ENCODE peak calls at places on chromosomes 2 and 18, in six cellular contexts. G is lower leg skin, B is GM12878, M is body of pancreas, W is IMR-90, U is Peyer's patch. E is an unnamed sample.

GRCh38 chr2:212905640-212906201 is 245.7 kb downstream of the IKZF2 start:
- DNase-seq in B (no peak), W (peak), G (no peak), U (no peak), M (peak), E (no peak)

GRCh38 chr18:79962311-79962710 is 2.1 kb upstream of the HSBP1L1 start:
- DNase-seq in U (no peak), G (no peak), W (peak), B (no peak), M (no peak), E (no peak)

GRCh38 chr18:40048886-40049650 is 1906.0 kb upstream of the PIK3C3 start:
- DNase-seq in G (no peak), M (no peak), U (no peak), B (no peak), W (no peak), E (no peak)

GRCh38 chr2:120949027-120949956 is 213.6 kb downstream of the GLI2 start:
- DNase-seq in M (peak), U (no peak), W (no peak), G (no peak), B (no peak), E (peak)

GRCh38 chr18:34795070-34795740 is 85.1 kb downstream of the DTNA start:
- DNase-seq in M (no peak), G (no peak), B (no peak), W (no peak), U (no peak), E (no peak)

GRCh38 chr2:132416080-132416911 is at the start of gene GPR39:
- DNase-seq in B (no peak), W (peak), G (peak), U (peak), M (peak), E (no peak)

GRCh38 chr2:119104414-119104813 is 54.1 kb downstream of the C1QL2 start:
- DNase-seq in G (no peak), W (no peak), B (no peak), M (no peak), U (no peak), E (no peak)

GRCh38 chr2:75224636-75225094 is 25.3 kb upstream of the TACR1 start:
- DNase-seq in U (no peak), G (no peak), B (no peak), W (peak), M (no peak), E (peak)

GRCh38 chr18:76977108-76977621 is 154.8 kb downstream of the ZNF236 start:
- DNase-seq in B (no peak), M (peak), U (peak), G (peak), W (no peak), E (no peak)

GRCh38 chr2:23256643-23257042 is 128.3 kb upstream of the KLHL29 start:
- DNase-seq in M (no peak), W (no peak), G (no peak), U (no peak), B (no peak), E (no peak)

GRCh38 chr18:21489119-21489750 is 111.3 kb downstream of the ESCO1 start:
- DNase-seq in B (no peak), U (no peak), M (peak), G (peak), W (peak), E (peak)

GRCh38 chr2:160347269-160347863 is 146.2 kb downstream of the RBMS1 start:
- DNase-seq in B (no peak), M (no peak), U (no peak), W (peak), G (no peak), E (no peak)

GRCh38 chr2:19312949-19313348 is 45.5 kb downstream of the OSR1 start:
- DNase-seq in M (peak), U (no peak), G (no peak), W (peak), B (no peak), E (no peak)

GRCh38 chr18:57784034-57784815 is 18.9 kb downstream of the ATP8B1 start:
- DNase-seq in M (no peak), G (no peak), B (no peak), W (peak), U (no peak), E (no peak)

GRCh38 chr18:3799515-3799914 is 349.5 kb downstream of the TGIF1 start:
- DNase-seq in B (no peak), G (no peak), M (no peak), U (no peak), W (peak), E (no peak)

GRCh38 chr2:118576109-118576855 is 271.2 kb downstream of the EN1 start:
- DNase-seq in U (no peak), B (no peak), M (no peak), W (no peak), G (no peak), E (no peak)

GRCh38 chr2:29305762-29306161 is 190.5 kb downstream of the CLIP4 start:
- DNase-seq in W (no peak), G (no peak), M (no peak), U (no peak), B (no peak), E (no peak)

GRCh38 chr18:2627821-2628276 is 27.7 kb upstream of the SMCHD1 start:
- DNase-seq in M (no peak), W (peak), B (no peak), G (no peak), U (no peak), E (peak)

GRCh38 chr2:160752475-160753330 is 259.1 kb upstream of the RBMS1 start:
- DNase-seq in U (no peak), B (no peak), W (peak), G (no peak), M (no peak), E (no peak)

GRCh38 chr2:222982010-222982908 is 69.7 kb upstream of the KCNE4 start:
- DNase-seq in M (peak), B (no peak), U (no peak), G (no peak), W (peak), E (peak)

GRCh38 chr2:190023860-190024259 is 38.7 kb downstream of the MSTN start:
- DNase-seq in B (no peak), W (peak), G (no peak), M (peak), U (no peak), E (peak)

GRCh38 chr2:115161531-115162453 is 719.4 kb downstream of the DPP10 start:
- DNase-seq in B (no peak), G (no peak), U (no peak), W (no peak), M (peak), E (no peak)

GRCh38 chr2:132519566-132519965 is 103.0 kb downstream of the GPR39 start:
- DNase-seq in U (no peak), W (no peak), G (no peak), B (no peak), M (no peak), E (no peak)

GRCh38 chr18:615773-616172 is 19.0 kb downstream of the CLUL1 start:
- DNase-seq in M (peak), B (no peak), U (no peak), W (no peak), G (no peak), E (peak)

GRCh38 chr2:3264010-3264744 is 113.4 kb downstream of the EIPR1 start:
- DNase-seq in M (peak), B (no peak), W (no peak), U (peak), G (no peak), E (no peak)

GRCh38 chr2:163246111-163246510 is 407.5 kb upstream of the KCNH7 start:
- DNase-seq in B (no peak), M (no peak), W (no peak), U (no peak), G (no peak), E (no peak)

GRCh38 chr2:96507957-96508520 is 2.9 kb upstream of the NEURL3 start:
- DNase-seq in W (peak), B (no peak), G (peak), M (peak), U (peak), E (peak)

GRCh38 chr2:96510931-96511595 is 5.9 kb upstream of the NEURL3 start:
- DNase-seq in G (peak), B (no peak), W (no peak), M (no peak), U (no peak), E (no peak)

GRCh38 chr2:96508521-96509113 is 3.5 kb upstream of the NEURL3 start:
- DNase-seq in M (no peak), B (no peak), G (peak), W (no peak), U (no peak), E (no peak)

GRCh38 chr2:96509847-96510230 is 4.7 kb upstream of the NEURL3 start:
- DNase-seq in M (no peak), U (no peak), W (no peak), G (no peak), B (no peak), E (no peak)

DNA sequence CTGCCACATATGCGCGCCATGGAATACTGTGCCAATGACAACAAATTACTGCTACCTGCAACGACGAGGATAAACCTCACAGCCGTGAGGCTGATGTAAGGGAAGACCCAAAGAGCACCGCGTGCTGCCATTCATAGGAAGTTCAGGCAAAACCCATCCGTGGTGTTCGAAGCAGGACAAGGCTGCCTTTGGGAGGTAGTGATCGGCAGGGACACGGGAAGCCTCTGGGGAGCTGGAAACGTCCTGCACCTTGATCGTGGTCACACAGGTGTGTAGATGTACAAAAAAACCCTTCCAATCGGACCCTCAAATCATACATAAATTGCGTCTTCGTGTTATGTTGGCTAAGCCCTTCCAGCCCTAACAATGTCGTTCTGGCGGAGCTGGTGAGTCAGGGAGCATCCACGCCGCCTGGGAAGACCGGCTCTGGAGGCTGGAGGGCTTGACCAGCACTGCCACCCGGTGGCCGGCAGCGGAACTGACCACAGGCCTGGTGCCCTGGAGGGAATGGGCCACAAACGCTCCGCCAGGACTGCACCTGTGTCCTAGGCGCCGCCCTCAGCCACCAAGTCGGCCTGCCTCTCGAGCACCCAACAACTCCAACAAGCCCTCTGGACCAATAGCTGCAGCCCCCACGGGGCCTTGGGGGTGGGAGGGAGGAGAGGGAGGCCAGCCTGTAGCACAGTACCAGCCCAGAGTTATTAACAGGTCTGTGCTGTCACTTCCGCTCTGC is 4.1 kb upstream of the NEURL3 start:
- DNase-seq in U (peak), B (peak), M (peak), G (peak), W (peak), E (peak)
- TF ChIP-seq POLR2A in U (no peak), B (no peak), M (no peak), G (no peak), W (peak), E (no peak)

DNA sequence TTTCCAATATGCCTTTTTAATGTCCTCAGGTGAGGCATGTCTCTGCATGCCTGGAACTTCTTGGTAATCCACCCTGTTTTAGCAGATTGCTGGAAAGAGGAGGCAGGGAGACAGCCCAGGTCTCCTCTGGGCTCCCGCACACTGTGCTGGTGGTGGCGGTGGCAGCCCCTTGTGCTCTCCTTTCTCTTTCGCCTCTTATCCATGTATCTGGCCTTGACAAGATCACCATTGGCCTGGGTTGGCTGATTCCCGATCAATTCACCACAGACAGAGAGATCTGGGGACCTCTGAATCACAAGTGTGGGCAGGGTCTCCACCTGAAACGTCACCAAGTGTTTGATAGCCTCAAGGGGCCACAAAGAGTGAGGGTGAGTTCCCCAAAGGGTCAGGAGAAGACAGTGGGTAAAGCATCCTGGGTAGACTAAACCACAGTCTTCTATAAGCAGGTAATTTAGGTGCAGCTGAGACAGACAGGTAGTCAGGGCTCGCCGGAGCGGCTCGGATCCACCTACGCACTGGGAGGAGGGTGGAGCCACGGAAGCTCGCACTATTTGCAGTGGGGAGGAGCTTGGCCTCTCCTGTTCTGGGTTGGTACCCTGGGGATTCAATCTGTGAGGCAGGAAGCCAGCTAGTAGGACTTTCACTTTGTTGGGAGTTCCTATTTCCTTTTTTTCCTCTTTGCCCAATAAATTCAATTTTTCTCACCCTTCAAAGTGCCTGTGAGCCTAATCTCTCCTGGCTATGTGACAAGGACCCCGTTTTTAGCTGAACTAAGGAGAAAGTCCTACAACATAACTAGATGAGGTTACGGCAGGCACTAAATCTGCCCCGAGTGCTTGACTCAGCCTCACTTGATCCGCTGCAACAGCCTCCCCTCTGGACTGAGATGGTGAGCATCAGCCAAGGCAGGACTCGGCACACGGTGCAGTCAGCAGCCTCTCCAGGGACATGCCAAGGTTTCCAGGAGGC is 57.6 kb downstream of the SLC4A3 start:
- DNase-seq in W (peak), U (peak), B (peak), M (peak), G (peak), E (no peak)
- TF ChIP-seq POLR2A in W (no peak), U (peak), B (no peak), M (peak), G (no peak), E (no peak)

DNA sequence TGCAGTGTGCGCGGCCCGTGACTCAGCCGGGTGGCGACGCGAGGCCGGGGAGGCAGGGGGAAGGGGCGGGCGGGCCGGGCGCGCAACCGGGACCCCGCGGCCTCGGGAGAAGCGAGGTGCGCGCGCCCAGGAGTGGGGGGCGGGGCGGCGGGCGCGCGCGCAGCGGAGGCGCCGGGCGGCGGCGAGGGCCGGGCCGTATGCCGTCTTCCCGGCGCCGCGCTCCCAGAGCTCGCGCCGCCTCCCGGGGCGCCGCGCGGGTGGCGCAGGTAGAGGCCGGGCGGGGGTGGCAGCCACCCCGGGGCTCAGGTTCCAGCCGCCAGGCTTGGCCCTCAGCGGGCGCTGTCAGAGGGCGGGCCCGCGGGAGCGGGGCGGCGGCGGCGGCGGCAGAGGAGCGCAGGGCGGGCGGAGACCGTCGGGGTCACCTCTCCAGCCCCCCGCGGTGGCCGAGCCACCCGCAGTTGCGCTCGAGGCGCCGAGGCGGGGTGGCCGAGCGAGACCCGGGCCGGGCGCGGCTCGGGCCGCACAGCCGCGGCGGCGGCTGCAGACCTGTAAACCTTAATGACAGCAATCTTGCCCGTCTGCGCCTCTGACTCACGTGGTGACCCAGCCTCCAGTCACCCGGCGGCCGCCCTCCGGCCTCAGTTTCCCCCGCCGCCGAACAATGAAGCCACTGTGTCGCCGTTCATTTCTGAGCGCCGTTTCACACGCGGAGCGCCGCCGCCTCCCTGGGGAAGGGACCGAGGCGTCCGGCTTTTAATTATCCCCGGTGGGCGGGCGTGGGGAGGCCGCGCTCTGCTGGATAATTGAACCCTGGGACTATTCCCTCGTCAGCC is 25.3 kb upstream of the SMAD7 start:
- DNase-seq in B (no peak), M (peak), U (peak), G (no peak), W (peak), E (no peak)
- TF ChIP-seq POLR2A in B (no peak), M (no peak), U (peak), G (no peak), W (peak), E (no peak)

GRCh38 chr18:60092073-60092472 is 192.3 kb downstream of the PMAIP1 start:
- DNase-seq in U (no peak), G (no peak), M (no peak), B (no peak), W (no peak), E (no peak)
- TF ChIP-seq POLR2A in U (no peak), G (no peak), M (no peak), B (no peak), W (no peak), E (no peak)

GRCh38 chr2:210009896-210010295 is 7.5 kb downstream of the RPE start:
- DNase-seq in B (no peak), W (no peak), M (no peak), U (no peak), G (no peak), E (no peak)

GRCh38 chr2:210003394-210003793 is 956 bp downstream of the RPE start:
- DNase-seq in W (no peak), G (no peak), U (no peak), B (no peak), M (no peak), E (peak)

GRCh38 chr2:210004893-210005292 is 2.5 kb downstream of the RPE start:
- DNase-seq in B (no peak), U (no peak), G (no peak), W (no peak), M (no peak), E (no peak)

GRCh38 chr2:210009106-210009505 is 6.7 kb downstream of the RPE start:
- DNase-seq in W (no peak), B (no peak), U (no peak), G (no peak), M (no peak), E (no peak)

DNA sequence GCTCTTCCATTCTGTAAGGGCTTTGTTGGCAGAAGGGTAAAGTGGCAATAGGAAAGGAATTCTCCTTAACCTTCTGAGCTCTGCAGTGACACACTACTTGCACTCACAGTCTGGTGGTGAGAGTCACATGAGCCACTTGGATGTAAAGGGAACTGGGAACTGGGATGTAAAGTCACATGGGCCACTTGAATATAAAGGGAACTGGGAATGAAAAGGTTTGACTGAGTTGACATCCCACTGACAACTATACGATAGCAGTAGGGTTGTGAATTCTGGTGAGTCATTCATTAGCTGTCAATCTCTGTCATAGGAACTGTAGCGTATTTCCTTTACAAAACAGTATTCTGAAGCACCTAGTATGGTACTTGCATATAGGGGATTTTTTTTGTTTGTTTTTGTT is 5.5 kb downstream of the RPE start:
- DNase-seq in W (peak), U (no peak), M (no peak), G (no peak), B (no peak), E (no peak)
- TF ChIP-seq POLR2A in W (no peak), U (no peak), M (no peak), G (no peak), B (no peak), E (no peak)

GRCh38 chr2:226611944-226612318 is 187.7 kb downstream of the IRS1 start:
- DNase-seq in G (no peak), B (no peak), M (no peak), W (peak), U (no peak), E (no peak)
- TF ChIP-seq POLR2A in G (no peak), B (no peak), M (no peak), W (no peak), U (no peak), E (no peak)

DNA sequence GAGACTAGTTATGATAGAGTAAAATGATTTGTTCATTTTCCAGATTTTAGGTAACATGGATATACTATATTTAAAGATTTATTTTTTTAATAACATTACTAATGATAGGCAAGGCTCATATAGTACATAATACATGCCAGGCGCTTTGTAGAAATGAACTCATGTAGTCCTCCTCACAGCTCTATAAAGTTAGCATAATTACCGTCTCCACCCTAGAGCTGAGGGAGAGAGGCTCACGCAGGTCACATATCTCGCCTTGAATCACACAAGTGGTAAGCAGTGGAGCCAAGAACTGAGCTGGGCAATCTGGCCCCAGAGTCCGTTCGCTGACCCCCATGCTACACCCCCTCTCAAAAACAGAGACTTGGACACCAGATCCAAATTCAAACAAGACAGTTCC is 222.5 kb downstream of the FAM210A start:
- DNase-seq in W (no peak), U (no peak), G (no peak), B (no peak), M (no peak), E (no peak)
- TF ChIP-seq POLR2A in W (no peak), U (no peak), G (no peak), B (no peak), M (no peak), E (no peak)

GRCh38 chr2:170307988-170308387 is 130.0 kb downstream of the MYO3B start:
- DNase-seq in U (no peak), M (no peak), G (no peak), W (no peak), B (no peak), E (no peak)
- TF ChIP-seq POLR2A in U (no peak), M (no peak), G (no peak), W (no peak), B (no peak), E (no peak)

GRCh38 chr2:229725716-229726346 is 11.5 kb upstream of the DNER start:
- DNase-seq in U (no peak), M (no peak), W (peak), G (no peak), B (no peak), E (no peak)
- TF ChIP-seq POLR2A in U (no peak), M (no peak), W (no peak), G (no peak), B (no peak), E (no peak)

GRCh38 chr2:218399391-218400166 is at the start of gene CTDSP1:
- DNase-seq in G (peak), M (peak), W (peak), U (peak), B (peak), E (peak)
- TF ChIP-seq POLR2A in G (no peak), M (peak), W (peak), U (peak), B (peak), E (peak)

E was measured in erythroblast.